ENCODE peak calls at places on chromosomes 7 and 10, in six cellular contexts. H is PC-9; N is transverse colon; C is CD8-positive, alpha-beta T cell; T is ovary; L is OCI-LY7. Q is an unnamed sample.

GRCh38 chr10:126689461-126689994 is 19.0 kb upstream of the C10orf90 start:
- DNase-seq in C (no peak), N (no peak), H (no peak), L (no peak), T (no peak), Q (no peak)

GRCh38 chr10:13311177-13311575 is 11.3 kb upstream of the PHYH start:
- DNase-seq in C (no peak), H (no peak), T (no peak), L (no peak), N (no peak), Q (no peak)

GRCh38 chr10:32958992-32959703 is 1.1 kb upstream of the ITGB1 start:
- DNase-seq in N (no peak), H (no peak), L (no peak), C (no peak), T (no peak), Q (no peak)

GRCh38 chr10:22334414-22335203 is 10.7 kb upstream of the SPAG6 start:
- DNase-seq in C (no peak), T (peak; percentile 34), H (no peak), N (no peak), L (no peak), Q (no peak)

GRCh38 chr7:107543338-107543993 is 20.3 kb downstream of the COG5 start:
- DNase-seq in L (no peak), N (no peak), C (no peak), T (no peak), H (no peak), Q (no peak)

GRCh38 chr10:95880704-95881103 is 27.1 kb upstream of the CC2D2B start:
- DNase-seq in C (no peak), L (no peak), H (no peak), N (no peak), T (no peak), Q (no peak)

GRCh38 chr7:121337398-121337797 is 8.6 kb downstream of the WNT16 start:
- DNase-seq in N (no peak), T (no peak), H (no peak), C (no peak), L (peak; percentile 45), Q (no peak)

GRCh38 chr7:93185303-93186027 is 37.3 kb upstream of the SAMD9L start:
- DNase-seq in N (no peak), H (no peak), T (no peak), C (no peak), L (no peak), Q (no peak)

GRCh38 chr7:128939075-128939860 is 1.5 kb downstream of the IRF5 start:
- DNase-seq in C (no peak), T (no peak), N (no peak), L (no peak), H (no peak), Q (no peak)

GRCh38 chr10:62054825-62055224 is 153.3 kb downstream of the ARID5B start:
- DNase-seq in N (no peak), C (no peak), L (no peak), T (no peak), H (no peak), Q (no peak)
- H3K4me3 ChIP-seq in N (no peak overlapping the region), C (no peak overlapping the region), L (no peak overlapping the region), T (peak overlapping the region; percentile 32), H (no peak overlapping the region), Q (no peak overlapping the region)

GRCh38 chr10:62001898-62002297 is 100.4 kb downstream of the ARID5B start:
- DNase-seq in L (no peak), H (no peak), C (no peak), T (no peak), N (no peak), Q (no peak)

GRCh38 chr10:62002753-62003152 is 101.3 kb downstream of the ARID5B start:
- DNase-seq in H (no peak), T (no peak), N (no peak), L (no peak), C (no peak), Q (no peak)

GRCh38 chr10:61998937-61999336 is 97.4 kb downstream of the ARID5B start:
- DNase-seq in C (no peak), L (peak; percentile 53), N (no peak), H (no peak), T (no peak), Q (no peak)

GRCh38 chr10:61995093-61995492 is 93.6 kb downstream of the ARID5B start:
- DNase-seq in N (no peak), C (no peak), H (no peak), L (no peak), T (no peak), Q (no peak)

DNA sequence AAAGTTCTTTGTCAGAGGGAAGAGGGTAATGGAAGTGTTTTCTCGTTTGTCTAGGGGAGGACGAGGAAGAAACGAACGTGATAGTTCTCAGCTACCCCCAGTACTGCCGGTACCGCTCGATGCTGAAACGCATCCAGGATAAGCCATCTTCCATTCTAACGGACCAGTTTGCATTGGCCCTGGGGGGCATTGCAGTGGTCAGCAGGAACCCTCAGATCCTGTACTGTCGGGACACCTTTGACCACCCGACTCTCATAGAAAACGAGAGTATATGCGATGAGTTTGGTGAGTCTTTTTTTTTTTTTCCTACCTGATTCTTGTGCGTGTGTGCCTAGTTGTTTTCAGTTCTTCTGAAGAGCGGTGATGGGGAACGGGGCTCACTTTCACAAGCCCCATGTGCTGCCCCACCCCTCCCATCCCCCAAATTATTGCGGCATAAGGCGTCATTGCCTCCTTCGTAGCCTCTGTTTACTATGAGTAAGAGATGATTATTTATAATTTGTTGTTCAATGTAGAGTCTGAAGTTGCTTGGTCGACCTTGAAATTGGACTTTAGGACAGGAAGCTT is 98.6 kb downstream of the ARID5B start:
- DNase-seq in N (no peak), T (no peak), C (no peak), H (no peak), L (peak; percentile 85), Q (no peak)
- H3K4me1 ChIP-seq in N (peaks cover 37% of the 10 kb centered on the region), T (peaks cover 2% of the 10 kb centered on the region), C (no peaks in the 10 kb centered on the region), H (no peaks in the 10 kb centered on the region), L (peaks cover 98% of the 10 kb centered on the region), Q (no peaks in the 10 kb centered on the region)

GRCh38 chr7:99679032-99679399 is 780 bp downstream of the CYP3A5 start:
- DNase-seq in T (no peak), H (peak; percentile 76), L (no peak), C (no peak), N (peak; percentile 65), Q (no peak)
- H3K4me3 ChIP-seq in T (no peak overlapping the region), H (peak overlapping the region; percentile 4), L (no peak overlapping the region), C (no peak overlapping the region), N (peak overlapping the region; percentile 8), Q (no peak overlapping the region)

DNA sequence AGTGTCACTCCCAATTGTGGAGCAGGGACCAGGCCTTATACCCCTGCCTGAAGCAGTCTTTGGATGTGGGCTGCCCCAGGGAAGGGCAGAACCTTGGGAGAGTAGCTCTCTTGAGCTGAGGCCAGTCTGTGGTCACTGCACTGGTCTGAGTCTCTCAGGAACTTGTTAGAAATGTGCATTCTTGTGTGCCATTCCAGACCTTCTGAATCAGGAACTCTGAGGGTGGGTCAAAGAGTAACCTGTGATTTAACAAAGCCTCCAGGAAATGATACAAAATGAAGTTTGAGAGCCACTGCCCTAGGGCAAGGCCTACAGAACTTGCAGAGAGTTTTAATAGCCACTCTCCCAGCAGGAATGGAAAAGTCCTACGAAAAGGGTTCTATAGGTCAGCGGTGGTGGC is 68.1 kb downstream of the LYZL1 start:
- DNase-seq in C (no peak), L (no peak), N (no peak), T (no peak), H (peak; percentile 84), Q (no peak)
- H3K4me1 ChIP-seq in C (no peaks in the 10 kb centered on the region), L (no peaks in the 10 kb centered on the region), N (peaks cover 6% of the 10 kb centered on the region), T (peaks cover 2% of the 10 kb centered on the region), H (peaks cover 24% of the 10 kb centered on the region), Q (no peaks in the 10 kb centered on the region)

DNA sequence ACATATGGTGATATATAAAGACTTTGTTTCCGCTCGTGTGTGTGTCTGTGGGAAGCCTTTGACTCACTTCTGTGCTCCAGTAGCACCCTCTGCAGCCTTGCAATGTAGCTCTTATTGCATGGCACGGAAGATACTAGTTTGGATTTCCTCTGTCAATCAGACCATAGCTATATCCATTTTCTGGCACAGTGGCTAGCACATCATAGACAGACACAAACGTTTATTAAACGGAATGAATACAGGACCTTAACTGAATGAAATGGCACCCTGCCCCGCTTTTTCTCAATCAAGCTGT is 124.0 kb upstream of the PTPN20 start:
- DNase-seq in C (no peak), L (peak; percentile 19), N (no peak), H (no peak), T (no peak), Q (peak; percentile 11)
- H3K4me3 ChIP-seq in C (peak overlapping the region; percentile 51), L (peak overlapping the region; percentile 67), N (peak overlapping the region; percentile 23), H (peak overlapping the region; percentile 71), T (peak overlapping the region; percentile 77), Q (peak overlapping the region; percentile 62)

GRCh38 chr10:49415846-49416245 is 20.0 kb upstream of the DRGX start:
- DNase-seq in H (no peak), T (no peak), N (no peak), C (no peak), L (no peak), Q (no peak)

GRCh38 chr10:49417311-49418052 is 21.6 kb upstream of the DRGX start:
- DNase-seq in L (no peak), N (no peak), C (no peak), T (no peak), H (no peak), Q (no peak)

GRCh38 chr10:49415109-49415508 is 19.2 kb upstream of the DRGX start:
- DNase-seq in T (no peak), C (no peak), L (no peak), H (no peak), N (no peak), Q (no peak)

GRCh38 chr10:49412571-49412970 is 16.7 kb upstream of the DRGX start:
- DNase-seq in N (no peak), T (no peak), H (no peak), L (no peak), C (no peak), Q (no peak)

DNA sequence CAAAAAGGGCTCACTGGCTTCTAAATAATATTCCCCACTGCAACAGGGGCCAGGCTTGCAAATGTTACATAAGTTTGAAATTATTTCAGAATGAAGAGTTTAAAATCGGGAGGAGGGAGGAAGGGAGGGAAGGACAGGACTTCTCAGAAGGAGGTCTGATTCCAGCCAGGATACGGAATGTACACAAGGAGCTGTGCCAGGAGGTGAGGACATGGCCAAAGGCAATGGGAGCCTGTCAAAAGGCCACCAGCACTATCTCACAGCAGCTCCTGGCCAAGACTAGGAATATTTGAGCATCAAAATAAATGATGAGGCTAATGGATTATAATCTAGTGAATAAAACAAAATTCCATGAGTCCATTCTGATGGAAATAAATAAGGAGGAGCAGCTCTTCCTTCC is 18.6 kb upstream of the DRGX start:
- DNase-seq in C (no peak), N (no peak), T (no peak), L (no peak), H (no peak), Q (no peak)
- H3K4me1 ChIP-seq in C (no peaks in the 10 kb centered on the region), N (no peaks in the 10 kb centered on the region), T (no peaks in the 10 kb centered on the region), L (no peaks in the 10 kb centered on the region), H (peaks cover 12% of the 10 kb centered on the region), Q (peaks cover 14% of the 10 kb centered on the region)

Q was measured in heart left ventricle.